ENCODE peak calls at places on chromosomes 4 and X, in ten cellular contexts. H, E, F, D, J, U, B, X, N and C are unnamed samples.
A peak's percentile ranks its signal among the peaks of the same experiment; 100 is the strongest.

GRCh38 chr4:139508581-139509237 is 47.3 kb downstream of the SETD7 start:
- DNase-seq in H (no peak), E (no peak), F (no peak), D (no peak), J (no peak), U (no peak), B (no peak), X (no peak), N (no peak), C (no peak)

GRCh38 chrX:3345281-3346081 is 971 bp downstream of the MXRA5 start:
- DNase-seq in H (no peak), E (no peak), F (no peak), D (no peak), J (peak; percentile 8), U (no peak), B (no peak), X (no peak), N (peak; percentile 29), C (no peak)

GRCh38 chr4:150713251-150713650 is 131.3 kb downstream of the MAB21L2 start:
- DNase-seq in H (no peak), E (no peak), F (no peak), D (no peak), J (no peak), U (no peak), B (no peak), X (no peak), N (no peak), C (no peak)

GRCh38 chrX:1164322-1165288 is 47.8 kb downstream of the CRLF2 start:
- DNase-seq in H (no peak), E (no peak), F (no peak), D (no peak), J (no peak), U (no peak), B (no peak), X (peak; percentile 52), N (no peak), C (no peak)

GRCh38 chr4:95472538-95472937 is 76.2 kb downstream of the UNC5C start:
- DNase-seq in H (no peak), E (no peak), F (no peak), D (no peak), J (no peak), U (no peak), B (no peak), X (no peak), N (no peak), C (no peak)

GRCh38 chr4:22062676-22063075 is 114.1 kb upstream of the KCNIP4 start:
- DNase-seq in H (no peak), E (no peak), F (no peak), D (no peak), J (no peak), U (no peak), B (no peak), X (no peak), N (no peak), C (no peak)

GRCh38 chr4:156101571-156101970 is 147.9 kb upstream of the CTSO start:
- DNase-seq in H (no peak), E (no peak), F (no peak), D (no peak), J (peak; percentile 61), U (no peak), B (no peak), X (no peak), N (no peak), C (no peak)

GRCh38 chr4:15186149-15186548 is 183.9 kb downstream of the CPEB2 start:
- DNase-seq in H (no peak), E (no peak), F (no peak), D (no peak), J (peak; percentile 80), U (no peak), B (no peak), X (no peak), N (no peak), C (no peak)

GRCh38 chr4:147480891-147481576 is at the start of gene EDNRA:
- DNase-seq in H (no peak), E (no peak), F (peak; percentile 26), D (no peak), J (peak; percentile 77), U (no peak), B (no peak), X (no peak), N (no peak), C (no peak)

GRCh38 chr4:77078401-77078800 is 2.6 kb upstream of the CCNI start:
- DNase-seq in H (no peak), E (no peak), F (no peak), D (no peak), J (no peak), U (no peak), B (no peak), X (no peak), N (no peak), C (no peak)